ENCODE peak calls at places on chromosomes 11 and 22, in six cellular contexts. One of them, this sample, is unnamed.

GRCh38 chr11:130070109-130070828 is 575 bp downstream of the APLP2 start:
- DNase-seq in Calu3: no peak
- DNase-seq in A673: peak
- DNase-seq in IMR-90: peak
- DNase-seq in endothelial cell: peak
- DNase-seq in epithelial cell of esophagus: peak
- DNase-seq in this sample: peak

GRCh38 chr11:105458071-105458470 is 151.8 kb upstream of the GRIA4 start:
- DNase-seq in Calu3: no peak
- DNase-seq in A673: no peak
- DNase-seq in IMR-90: no peak
- DNase-seq in endothelial cell: no peak
- DNase-seq in epithelial cell of esophagus: no peak
- DNase-seq in this sample: no peak

GRCh38 chr22:35155403-35156025 is 89.6 kb downstream of the ISX start:
- DNase-seq in Calu3: no peak
- DNase-seq in A673: peak
- DNase-seq in IMR-90: no peak
- DNase-seq in endothelial cell: no peak
- DNase-seq in epithelial cell of esophagus: no peak
- DNase-seq in this sample: no peak

GRCh38 chr22:46561435-46561905 is 24.1 kb upstream of the CELSR1 start:
- DNase-seq in Calu3: no peak
- DNase-seq in A673: peak
- DNase-seq in IMR-90: peak
- DNase-seq in endothelial cell: no peak
- DNase-seq in epithelial cell of esophagus: peak
- DNase-seq in this sample: no peak

GRCh38 chr11:105000167-105000566 is 22.8 kb downstream of the CASP5 start:
- DNase-seq in Calu3: peak
- DNase-seq in A673: peak
- DNase-seq in IMR-90: no peak
- DNase-seq in endothelial cell: peak
- DNase-seq in epithelial cell of esophagus: peak
- DNase-seq in this sample: no peak

GRCh38 chr11:104073950-104074349 is 37.5 kb downstream of the DDI1 start:
- DNase-seq in Calu3: no peak
- DNase-seq in A673: no peak
- DNase-seq in IMR-90: peak
- DNase-seq in endothelial cell: no peak
- DNase-seq in epithelial cell of esophagus: peak
- DNase-seq in this sample: peak

GRCh38 chr11:107799245-107799859 is 59.2 kb downstream of the SLC35F2 start:
- DNase-seq in Calu3: peak
- DNase-seq in A673: peak
- DNase-seq in IMR-90: peak
- DNase-seq in endothelial cell: peak
- DNase-seq in epithelial cell of esophagus: peak
- DNase-seq in this sample: peak

GRCh38 chr22:43014062-43014875 is 680 bp downstream of the PACSIN2 start:
- DNase-seq in Calu3: peak
- DNase-seq in A673: peak
- DNase-seq in IMR-90: no peak
- DNase-seq in endothelial cell: peak
- DNase-seq in epithelial cell of esophagus: peak
- DNase-seq in this sample: peak

GRCh38 chr11:57791321-57792059 is 29.9 kb downstream of the CTNND1 start:
- DNase-seq in Calu3: peak
- DNase-seq in A673: no peak
- DNase-seq in IMR-90: no peak
- DNase-seq in endothelial cell: no peak
- DNase-seq in epithelial cell of esophagus: no peak
- DNase-seq in this sample: no peak

GRCh38 chr11:6611092-6612007 is 666 bp downstream of the TAF10 start:
- DNase-seq in Calu3: no peak
- DNase-seq in A673: no peak
- DNase-seq in IMR-90: peak
- DNase-seq in endothelial cell: no peak
- DNase-seq in epithelial cell of esophagus: peak
- DNase-seq in this sample: peak

GRCh38 chr22:33477131-33478111 is 419.2 kb upstream of the SYN3 start:
- DNase-seq in Calu3: no peak
- DNase-seq in A673: no peak
- DNase-seq in IMR-90: no peak
- DNase-seq in endothelial cell: no peak
- DNase-seq in epithelial cell of esophagus: no peak
- DNase-seq in this sample: no peak

GRCh38 chr11:119012629-119013170 is 5.4 kb downstream of the RPS25 start:
- DNase-seq in Calu3: no peak
- DNase-seq in A673: no peak
- DNase-seq in IMR-90: no peak
- DNase-seq in endothelial cell: no peak
- DNase-seq in epithelial cell of esophagus: no peak
- DNase-seq in this sample: no peak

GRCh38 chr11:12187399-12187798 is 77.0 kb downstream of the MICAL2 start:
- DNase-seq in Calu3: no peak
- DNase-seq in A673: no peak
- DNase-seq in IMR-90: peak
- DNase-seq in endothelial cell: no peak
- DNase-seq in epithelial cell of esophagus: peak
- DNase-seq in this sample: no peak

GRCh38 chr11:128757235-128757711 is 63.4 kb downstream of the FLI1 start:
- DNase-seq in Calu3: no peak
- DNase-seq in A673: peak
- DNase-seq in IMR-90: peak
- DNase-seq in endothelial cell: no peak
- DNase-seq in epithelial cell of esophagus: peak
- DNase-seq in this sample: no peak

GRCh38 chr22:29339381-29340235 is 24.1 kb upstream of the RASL10A start:
- DNase-seq in Calu3: no peak
- DNase-seq in A673: no peak
- DNase-seq in IMR-90: no peak
- DNase-seq in endothelial cell: no peak
- DNase-seq in epithelial cell of esophagus: peak
- DNase-seq in this sample: no peak

GRCh38 chr11:82701847-82702520 is 31.7 kb downstream of the FAM181B start:
- DNase-seq in Calu3: peak
- DNase-seq in A673: peak
- DNase-seq in IMR-90: peak
- DNase-seq in endothelial cell: peak
- DNase-seq in epithelial cell of esophagus: peak
- DNase-seq in this sample: peak

GRCh38 chr11:117395476-117395875 is 67.8 kb downstream of the CEP164 start:
- DNase-seq in Calu3: no peak
- DNase-seq in A673: no peak
- DNase-seq in IMR-90: no peak
- DNase-seq in endothelial cell: no peak
- DNase-seq in epithelial cell of esophagus: no peak
- DNase-seq in this sample: no peak

GRCh38 chr11:75173336-75173735 is 22.4 kb downstream of the SLCO2B1 start:
- DNase-seq in Calu3: no peak
- DNase-seq in A673: no peak
- DNase-seq in IMR-90: no peak
- DNase-seq in endothelial cell: no peak
- DNase-seq in epithelial cell of esophagus: no peak
- DNase-seq in this sample: no peak

GRCh38 chr22:49152146-49152929 is 675.3 kb downstream of the BRD1 start:
- DNase-seq in Calu3: no peak
- DNase-seq in A673: no peak
- DNase-seq in IMR-90: no peak
- DNase-seq in endothelial cell: no peak
- DNase-seq in epithelial cell of esophagus: no peak
- DNase-seq in this sample: no peak

GRCh38 chr22:49153921-49154320 is 673.8 kb downstream of the BRD1 start:
- DNase-seq in Calu3: no peak
- DNase-seq in A673: no peak
- DNase-seq in IMR-90: no peak
- DNase-seq in endothelial cell: no peak
- DNase-seq in epithelial cell of esophagus: no peak
- DNase-seq in this sample: no peak

GRCh38 chr11:91158297-91158696 is 935.4 kb upstream of the CHORDC1 start:
- DNase-seq in Calu3: no peak
- DNase-seq in A673: no peak
- DNase-seq in IMR-90: no peak
- DNase-seq in endothelial cell: no peak
- DNase-seq in epithelial cell of esophagus: no peak
- DNase-seq in this sample: no peak

GRCh38 chr22:16387088-16387487 is 205.5 kb downstream of the CCT8L2 start:
- DNase-seq in Calu3: no peak
- DNase-seq in A673: no peak
- DNase-seq in IMR-90: no peak
- DNase-seq in endothelial cell: no peak
- DNase-seq in epithelial cell of esophagus: no peak
- DNase-seq in this sample: no peak

GRCh38 chr11:134252539-134253188 is 488 bp downstream of the THYN1 start:
- DNase-seq in Calu3: no peak
- DNase-seq in A673: no peak
- DNase-seq in IMR-90: peak
- DNase-seq in endothelial cell: peak
- DNase-seq in epithelial cell of esophagus: peak
- DNase-seq in this sample: no peak

GRCh38 chr11:105071060-105071732 is 26.1 kb upstream of the CARD16 start:
- DNase-seq in Calu3: no peak
- DNase-seq in A673: no peak
- DNase-seq in IMR-90: no peak
- DNase-seq in endothelial cell: no peak
- DNase-seq in epithelial cell of esophagus: peak
- DNase-seq in this sample: no peak

GRCh38 chr11:28049338-28050216 is 58.4 kb downstream of the KIF18A start:
- DNase-seq in Calu3: peak
- DNase-seq in A673: peak
- DNase-seq in IMR-90: peak
- DNase-seq in endothelial cell: no peak
- DNase-seq in epithelial cell of esophagus: peak
- DNase-seq in this sample: peak

GRCh38 chr22:41603873-41604332 is 14.3 kb upstream of the PMM1 start:
- DNase-seq in Calu3: no peak
- DNase-seq in A673: no peak
- DNase-seq in IMR-90: no peak
- DNase-seq in endothelial cell: no peak
- DNase-seq in epithelial cell of esophagus: no peak
- DNase-seq in this sample: no peak

GRCh38 chr11:121829159-121829643 is 286.8 kb downstream of the BLID start:
- DNase-seq in Calu3: no peak
- DNase-seq in A673: peak
- DNase-seq in IMR-90: peak
- DNase-seq in endothelial cell: no peak
- DNase-seq in epithelial cell of esophagus: peak
- DNase-seq in this sample: peak

GRCh38 chr11:299951-300735 is 817 bp upstream of the IFITM5 start:
- DNase-seq in Calu3: no peak
- DNase-seq in A673: peak
- DNase-seq in IMR-90: peak
- DNase-seq in endothelial cell: no peak
- DNase-seq in epithelial cell of esophagus: no peak
- DNase-seq in this sample: peak
- TF ChIP-seq CTCF in Calu3: no peak
- TF ChIP-seq CTCF in A673: peak
- TF ChIP-seq CTCF in IMR-90: peak
- TF ChIP-seq CTCF in endothelial cell: no peak
- TF ChIP-seq CTCF in epithelial cell of esophagus: no peak
- TF ChIP-seq CTCF in this sample: peak

DNA sequence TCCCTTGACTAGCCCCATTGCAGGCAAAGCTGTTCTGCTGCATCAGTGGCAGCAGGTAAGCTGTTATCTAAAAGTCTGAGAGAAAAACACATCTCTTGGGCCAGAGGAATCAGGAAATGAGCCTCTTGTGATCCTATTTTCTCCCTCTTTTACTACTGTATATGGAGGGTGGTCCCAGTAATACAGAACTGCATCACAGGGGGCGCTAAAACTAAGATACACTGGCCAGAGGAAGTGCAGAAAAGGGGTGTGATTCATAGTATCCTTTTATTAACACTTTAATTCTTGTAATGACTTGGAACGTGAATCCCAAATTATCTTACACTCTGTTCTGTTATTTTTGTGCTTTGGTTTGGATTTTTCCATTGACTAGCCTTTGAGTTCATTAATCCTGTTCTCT is 8.8 kb upstream of the MED17 start:
- DNase-seq in Calu3: peak
- DNase-seq in A673: peak
- DNase-seq in IMR-90: no peak
- DNase-seq in endothelial cell: peak
- DNase-seq in epithelial cell of esophagus: peak
- DNase-seq in this sample: no peak
- TF ChIP-seq CTCF in Calu3: no peak
- TF ChIP-seq CTCF in A673: peak
- TF ChIP-seq CTCF in IMR-90: peak
- TF ChIP-seq CTCF in endothelial cell: peak
- TF ChIP-seq CTCF in epithelial cell of esophagus: no peak
- TF ChIP-seq CTCF in this sample: peak

GRCh38 chr11:71463331-71464211 is 10.6 kb downstream of the NADSYN1 start:
- DNase-seq in Calu3: no peak
- DNase-seq in A673: no peak
- DNase-seq in IMR-90: no peak
- DNase-seq in endothelial cell: no peak
- DNase-seq in epithelial cell of esophagus: no peak
- DNase-seq in this sample: no peak

GRCh38 chr11:71462726-71463125 is 9.7 kb downstream of the NADSYN1 start:
- DNase-seq in Calu3: no peak
- DNase-seq in A673: no peak
- DNase-seq in IMR-90: no peak
- DNase-seq in endothelial cell: no peak
- DNase-seq in epithelial cell of esophagus: no peak
- DNase-seq in this sample: no peak

GRCh38 chr11:71467164-71467563 is 14.2 kb downstream of the NADSYN1 start:
- DNase-seq in Calu3: no peak
- DNase-seq in A673: no peak
- DNase-seq in IMR-90: no peak
- DNase-seq in endothelial cell: no peak
- DNase-seq in epithelial cell of esophagus: peak
- DNase-seq in this sample: no peak

GRCh38 chr11:71465054-71465453 is 12.1 kb downstream of the NADSYN1 start:
- DNase-seq in Calu3: no peak
- DNase-seq in A673: no peak
- DNase-seq in IMR-90: no peak
- DNase-seq in endothelial cell: no peak
- DNase-seq in epithelial cell of esophagus: no peak
- DNase-seq in this sample: no peak

GRCh38 chr11:71466358-71466757 is 13.4 kb downstream of the NADSYN1 start:
- DNase-seq in Calu3: no peak
- DNase-seq in A673: no peak
- DNase-seq in IMR-90: no peak
- DNase-seq in endothelial cell: no peak
- DNase-seq in epithelial cell of esophagus: no peak
- DNase-seq in this sample: no peak
- TF ChIP-seq CTCF in Calu3: no peak
- TF ChIP-seq CTCF in A673: no peak
- TF ChIP-seq CTCF in IMR-90: no peak
- TF ChIP-seq CTCF in endothelial cell: no peak
- TF ChIP-seq CTCF in epithelial cell of esophagus: no peak
- TF ChIP-seq CTCF in this sample: no peak

DNA sequence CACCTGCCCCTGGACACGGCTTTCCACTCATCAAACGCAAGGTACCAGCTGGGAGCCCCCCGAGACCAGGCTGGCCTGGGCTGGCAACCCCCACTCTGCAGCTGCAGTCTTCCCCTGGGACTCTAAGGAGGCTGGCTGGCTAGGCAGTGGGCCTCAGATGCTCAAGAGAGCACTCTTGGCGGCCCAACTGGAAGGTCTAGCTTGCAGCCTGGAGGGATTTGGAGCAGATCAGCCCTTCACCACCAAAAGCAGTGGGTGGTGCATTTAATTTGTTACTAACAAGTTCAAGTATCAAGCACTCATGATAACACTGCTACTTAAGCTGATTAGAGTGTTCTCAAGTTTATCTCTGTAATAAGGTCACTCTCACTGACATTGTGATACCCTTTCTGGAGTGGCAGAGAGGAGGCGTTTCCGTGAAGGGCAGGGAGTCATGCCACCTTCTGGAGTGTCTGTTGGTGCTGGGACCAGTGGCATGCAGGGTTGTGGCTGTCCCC is 21.5 kb downstream of the C22orf23 start:
- DNase-seq in Calu3: no peak
- DNase-seq in A673: no peak
- DNase-seq in IMR-90: no peak
- DNase-seq in endothelial cell: no peak
- DNase-seq in epithelial cell of esophagus: no peak
- DNase-seq in this sample: no peak
- TF ChIP-seq CTCF in Calu3: no peak
- TF ChIP-seq CTCF in A673: no peak
- TF ChIP-seq CTCF in IMR-90: no peak
- TF ChIP-seq CTCF in endothelial cell: no peak
- TF ChIP-seq CTCF in epithelial cell of esophagus: no peak
- TF ChIP-seq CTCF in this sample: no peak

This sample was measured in fibroblast of the aortic adventitia.